ENCODE peak calls at places on chromosomes 2 and 18, in six cellular contexts. O is colonic mucosa, E is pancreas, Z is GM12865, N is body of pancreas, I is progenitor cell of endocrine pancreas. P is an unnamed sample.

GRCh38 chr2:218540015-218540414 is 28.1 kb downstream of the USP37 start:
- DNase-seq in O (no peak), E (no peak), Z (no peak), N (no peak), I (no peak), P (no peak)

GRCh38 chr18:35691625-35692024 is 110.1 kb downstream of the GALNT1 start:
- DNase-seq in O (no peak), E (no peak), Z (no peak), N (no peak), I (no peak), P (no peak)

GRCh38 chr2:10963155-10963554 is 51.4 kb downstream of the KCNF1 start:
- DNase-seq in O (no peak), E (no peak), Z (no peak), N (no peak), I (no peak), P (no peak)

GRCh38 chr2:96949701-96950350 is 36.6 kb downstream of the FAM178B start:
- DNase-seq in O (no peak), E (no peak), Z (no peak), N (no peak), I (no peak), P (no peak)

GRCh38 chr18:43481069-43481468 is 203.8 kb upstream of the SYT4 start:
- DNase-seq in O (no peak), E (no peak), Z (no peak), N (no peak), I (no peak), P (no peak)

GRCh38 chr2:98009887-98010760 is 14.4 kb upstream of the TMEM131 start:
- DNase-seq in O (no peak), E (no peak), Z (peak), N (no peak), I (no peak), P (no peak)

GRCh38 chr18:59516356-59517155 is 157.5 kb upstream of the LMAN1 start:
- DNase-seq in O (no peak), E (no peak), Z (no peak), N (peak), I (no peak), P (no peak)

GRCh38 chr2:10397297-10397875 is 50.7 kb downstream of the ODC1 start:
- DNase-seq in O (no peak), E (no peak), Z (no peak), N (no peak), I (no peak), P (no peak)

GRCh38 chr2:241940329-241940728 is 70.8 kb downstream of the RTP5 start:
- DNase-seq in O (no peak), E (no peak), Z (no peak), N (no peak), I (no peak), P (no peak)

GRCh38 chr18:2657788-2658458 is 2.4 kb downstream of the SMCHD1 start:
- DNase-seq in O (no peak), E (no peak), Z (peak), N (no peak), I (no peak), P (peak)

GRCh38 chr18:62054929-62055498 is 131.8 kb downstream of the PIGN start:
- DNase-seq in O (no peak), E (no peak), Z (no peak), N (no peak), I (no peak), P (no peak)

GRCh38 chr2:15243762-15244161 is 317.4 kb downstream of the NBAS start:
- DNase-seq in O (no peak), E (no peak), Z (no peak), N (no peak), I (no peak), P (no peak)

GRCh38 chr2:30716117-30716900 is 90.9 kb downstream of the CAPN13 start:
- DNase-seq in O (peak), E (peak), Z (no peak), N (no peak), I (no peak), P (no peak)

GRCh38 chr2:216688731-216689360 is 6.5 kb downstream of the IGFBP5 start:
- DNase-seq in O (no peak), E (no peak), Z (no peak), N (no peak), I (no peak), P (no peak)

GRCh38 chr2:48900321-48901014 is 144.9 kb upstream of the LHCGR start:
- DNase-seq in O (no peak), E (no peak), Z (no peak), N (no peak), I (no peak), P (no peak)

GRCh38 chr2:26631815-26632214 is 9.4 kb downstream of the CIB4 start:
- DNase-seq in O (no peak), E (no peak), Z (no peak), N (peak), I (no peak), P (no peak)

GRCh38 chr18:3293196-3293951 is 31.4 kb downstream of the MYL12B start:
- DNase-seq in O (no peak), E (no peak), Z (no peak), N (no peak), I (no peak), P (no peak)

GRCh38 chr2:111094686-111095085 is 26.0 kb upstream of the BCL2L11 start:
- DNase-seq in O (no peak), E (no peak), Z (no peak), N (no peak), I (no peak), P (no peak)

GRCh38 chr2:171307560-171307959 is 126.2 kb downstream of the METTL8 start:
- DNase-seq in O (no peak), E (no peak), Z (peak), N (no peak), I (no peak), P (peak)

GRCh38 chr2:227402959-227403358 is 15.2 kb upstream of the SCYGR1 start:
- DNase-seq in O (no peak), E (no peak), Z (no peak), N (no peak), I (no peak), P (no peak)

GRCh38 chr18:23850215-23850614 is 161.0 kb downstream of the LAMA3 start:
- DNase-seq in O (no peak), E (no peak), Z (no peak), N (no peak), I (no peak), P (no peak)

GRCh38 chr2:231646471-231646870 is 53.8 kb downstream of the TEX44 start:
- DNase-seq in O (no peak), E (no peak), Z (no peak), N (no peak), I (no peak), P (no peak)

GRCh38 chr2:23199115-23199918 is 185.7 kb upstream of the KLHL29 start:
- DNase-seq in O (no peak), E (no peak), Z (peak), N (no peak), I (no peak), P (no peak)

GRCh38 chr2:237201461-237202287 is 116.0 kb downstream of the COPS8 start:
- DNase-seq in O (peak), E (no peak), Z (peak), N (no peak), I (no peak), P (peak)

GRCh38 chr2:138087761-138088602 is 123.7 kb downstream of the HNMT start:
- DNase-seq in O (peak), E (peak), Z (no peak), N (peak), I (no peak), P (no peak)

GRCh38 chr2:134367216-134367615 is 113.3 kb downstream of the MGAT5 start:
- DNase-seq in O (no peak), E (no peak), Z (no peak), N (no peak), I (no peak), P (no peak)

GRCh38 chr2:80256396-80257167 is 48.0 kb downstream of the LRRTM1 start:
- DNase-seq in O (no peak), E (no peak), Z (peak), N (no peak), I (no peak), P (no peak)

GRCh38 chr18:36544036-36544725 is 246.7 kb downstream of the FHOD3 start:
- DNase-seq in O (no peak), E (no peak), Z (no peak), N (no peak), I (no peak), P (no peak)

GRCh38 chr2:128308284-128308731 is 10.4 kb downstream of the HS6ST1 start:
- DNase-seq in O (no peak), E (peak), Z (no peak), N (peak), I (no peak), P (no peak)

GRCh38 chr2:152335016-152335850 is at the start of gene FMNL2:
- DNase-seq in O (peak), E (peak), Z (peak), N (peak), I (peak), P (peak)

GRCh38 chr2:152336854-152337510 is 2.0 kb downstream of the FMNL2 start:
- DNase-seq in O (peak), E (no peak), Z (no peak), N (peak), I (no peak), P (no peak)

GRCh38 chr2:152337511-152337903 is 2.5 kb downstream of the FMNL2 start:
- DNase-seq in O (no peak), E (no peak), Z (no peak), N (no peak), I (no peak), P (no peak)

GRCh38 chr2:152335851-152336102 is 803 bp downstream of the FMNL2 start:
- DNase-seq in O (peak), E (no peak), Z (no peak), N (no peak), I (no peak), P (peak)

DNA sequence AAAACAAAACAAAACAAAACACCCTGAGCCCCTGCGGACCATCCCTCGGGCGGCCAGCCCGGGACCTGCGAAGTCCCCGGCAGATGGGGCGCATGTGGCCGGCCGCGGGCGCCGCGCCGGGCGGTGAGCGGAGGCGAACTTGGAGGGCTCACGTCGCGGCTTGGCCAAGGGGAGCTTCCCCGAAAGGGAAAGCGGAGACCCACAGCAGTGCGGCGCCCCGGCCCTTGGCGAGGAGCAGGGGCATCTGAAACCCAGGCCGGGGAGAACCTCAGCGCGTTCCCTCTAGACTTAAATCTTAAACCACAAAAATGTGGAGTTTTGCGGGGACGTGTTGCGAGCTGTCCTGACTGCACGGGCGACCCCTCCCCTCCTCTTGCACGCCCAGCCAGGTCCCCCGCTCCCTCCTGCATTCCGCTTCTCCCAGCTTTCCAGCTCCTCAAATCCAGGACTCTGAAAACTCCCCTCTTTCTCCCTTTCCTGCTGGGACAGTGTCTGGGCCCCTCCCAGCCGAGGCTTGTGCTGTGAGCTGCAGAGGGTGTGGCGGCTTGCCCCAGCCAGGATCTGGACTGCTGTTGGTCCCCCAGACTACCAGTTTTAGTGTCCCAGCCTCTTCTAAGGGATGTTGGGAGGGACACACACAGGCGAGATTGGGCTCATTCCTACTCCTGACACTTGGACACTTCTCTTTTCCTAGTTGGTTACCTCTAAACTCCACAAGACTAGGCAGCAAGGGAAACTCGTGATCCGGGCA is 1.3 kb downstream of the FMNL2 start:
- DNase-seq in O (peak), E (peak), Z (peak), N (peak), I (peak), P (peak)
- TF ChIP-seq CTCF in O (no peak), E (no peak), Z (no peak), N (no peak), I (no peak), P (no peak)

DNA sequence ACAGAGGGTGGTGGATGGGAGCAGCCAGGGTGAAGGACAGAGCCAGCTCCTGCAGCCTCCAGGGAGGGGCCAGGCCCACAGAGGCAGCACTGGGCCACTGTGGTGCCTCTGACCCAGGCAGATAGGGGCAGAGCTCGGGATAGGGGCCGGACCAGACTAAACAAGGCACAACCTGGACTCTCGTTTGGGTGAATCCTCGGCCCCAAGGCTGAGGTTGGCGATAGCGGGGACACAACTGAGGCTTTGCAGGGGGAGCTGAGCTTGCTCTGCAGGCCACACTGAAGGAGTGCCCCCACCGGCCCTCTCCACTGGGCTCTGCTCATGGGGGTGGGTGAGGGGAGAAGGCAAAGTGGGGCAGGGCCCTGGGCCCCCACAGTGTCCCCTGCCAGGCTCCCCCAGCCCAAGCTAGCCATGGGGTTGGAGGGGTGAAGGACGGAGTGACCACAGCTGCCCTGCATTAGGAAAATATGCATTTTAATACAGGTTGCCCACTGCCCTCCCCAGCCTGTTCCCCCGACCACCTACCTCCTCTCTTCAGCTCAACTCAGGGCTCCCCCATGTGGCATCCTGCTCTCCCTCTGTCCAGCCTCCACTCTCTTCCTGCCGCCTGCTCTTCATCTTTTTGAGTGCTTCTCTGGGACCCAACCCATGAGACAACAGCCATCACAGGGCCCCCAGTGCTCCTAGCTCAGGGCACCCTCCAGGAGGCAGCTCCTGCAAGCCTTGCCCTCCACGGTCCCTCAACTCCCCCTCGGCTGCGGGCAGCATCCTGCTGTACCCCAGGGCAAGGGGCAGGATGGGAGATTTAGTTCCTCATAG is 152.8 kb downstream of the INHBB start:
- DNase-seq in O (no peak), E (no peak), Z (no peak), N (no peak), I (no peak), P (no peak)
- TF ChIP-seq CTCF in O (no peak), E (no peak), Z (no peak), N (no peak), I (no peak), P (no peak)

GRCh38 chr2:70006447-70006784 is 45.0 kb upstream of the ASPRV1 start:
- DNase-seq in O (no peak), E (no peak), Z (no peak), N (no peak), I (no peak), P (no peak)

GRCh38 chr2:70008290-70008689 is 46.9 kb upstream of the ASPRV1 start:
- DNase-seq in O (no peak), E (no peak), Z (no peak), N (no peak), I (no peak), P (no peak)

GRCh38 chr2:70007151-70007550 is 45.7 kb upstream of the ASPRV1 start:
- DNase-seq in O (no peak), E (no peak), Z (no peak), N (no peak), I (no peak), P (no peak)

GRCh38 chr2:70003093-70003830 is 41.8 kb upstream of the ASPRV1 start:
- DNase-seq in O (no peak), E (no peak), Z (no peak), N (no peak), I (no peak), P (no peak)

DNA sequence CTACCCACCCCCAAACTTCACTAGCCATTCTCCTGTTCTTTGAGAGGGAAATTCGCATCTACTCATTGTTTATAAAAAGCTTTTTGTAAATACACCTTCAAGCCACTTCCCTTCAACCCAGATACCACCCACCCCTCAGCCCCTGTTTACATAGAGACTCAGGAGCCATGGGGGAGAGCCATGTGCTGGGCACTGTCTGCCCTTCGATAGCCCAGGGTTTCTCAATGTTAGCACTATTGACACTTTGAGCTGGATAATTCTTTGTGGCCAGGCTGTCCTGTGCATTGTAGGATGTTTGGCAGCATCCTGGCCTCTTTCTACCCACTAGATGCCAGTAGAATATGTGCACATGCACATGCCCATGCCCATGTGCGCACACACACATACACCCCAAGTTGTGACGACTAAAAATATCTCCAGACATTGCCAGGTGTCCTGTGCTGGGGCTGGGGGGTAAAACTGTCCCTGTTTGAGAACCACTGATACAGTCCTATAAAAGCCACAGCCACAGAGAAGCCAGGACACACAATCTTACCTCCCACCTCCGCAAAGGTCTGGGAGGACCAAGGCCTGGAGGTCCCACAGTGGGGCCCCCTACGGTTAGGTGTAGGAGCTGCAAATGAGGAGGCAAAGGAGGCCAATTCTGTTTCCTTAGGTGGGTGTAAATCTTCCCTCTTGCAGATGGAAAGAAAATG is 44.5 kb upstream of the ASPRV1 start:
- DNase-seq in O (no peak), E (no peak), Z (no peak), N (no peak), I (no peak), P (peak)
- TF ChIP-seq CTCF in O (no peak), E (no peak), Z (no peak), N (no peak), I (peak), P (no peak)

GRCh38 chr18:48951448-48952286 is 902 bp upstream of the SMAD7 start:
- DNase-seq in O (peak), E (peak), Z (peak), N (peak), I (no peak), P (peak)
- TF ChIP-seq CTCF in O (no peak), E (no peak), Z (peak), N (peak), I (peak), P (peak)

DNA sequence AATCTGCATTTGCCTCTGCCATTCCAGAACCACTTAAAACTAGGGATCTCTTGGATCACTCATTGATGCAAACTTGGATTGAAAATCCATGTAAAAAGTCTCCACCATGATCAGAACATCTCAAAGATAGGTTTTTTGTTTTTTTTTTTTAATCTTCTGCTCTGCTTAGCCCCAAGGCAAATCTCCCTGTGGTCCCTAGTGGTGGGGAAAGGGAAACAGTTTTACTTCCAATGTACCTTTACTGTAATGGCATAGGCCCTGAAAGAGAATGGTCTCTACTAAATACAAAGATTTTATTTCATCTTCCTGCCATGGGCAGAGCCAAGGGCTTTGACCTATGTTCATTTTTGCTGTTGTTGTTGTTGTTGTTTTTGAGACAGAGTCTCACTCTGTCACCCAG is 78.4 kb downstream of the KANSL1L start:
- DNase-seq in O (no peak), E (no peak), Z (no peak), N (no peak), I (no peak), P (no peak)
- TF ChIP-seq CTCF in O (no peak), E (no peak), Z (no peak), N (no peak), I (peak), P (no peak)

GRCh38 chr2:176079851-176080539 is 3.8 kb downstream of the EVX2 start:
- DNase-seq in O (no peak), E (no peak), Z (peak), N (no peak), I (peak), P (peak)
- TF ChIP-seq CTCF in O (peak), E (no peak), Z (peak), N (peak), I (peak), P (peak)